ENCODE peak calls at places on chromosome 19, in ten cellular contexts. X is H1, Y is AG09309, O is bronchial epithelial cell, H is nephron progenitor cell, A is AG04449, J is right atrium auricular region, E is fibroblast of the aortic adventitia, F is neural progenitor cell, D is GM13977. K is an unnamed sample.
A peak's percentile ranks its signal among the peaks of the same experiment; 100 is the strongest.

GRCh38 chr19:13834308-13834790 is 39.1 kb downstream of the ZSWIM4 start:
- DNase-seq in X (no peak), Y (no peak), O (peak; percentile 84), H (no peak), A (no peak), J (no peak), E (no peak), F (no peak), D (no peak), K (no peak)

GRCh38 chr19:14028901-14029300 is 953 bp downstream of the RLN3 start:
- DNase-seq in X (no peak), Y (no peak), O (no peak), H (no peak), A (no peak), J (no peak), E (no peak), F (no peak), D (no peak), K (no peak)

GRCh38 chr19:29550896-29551295 is 25.1 kb downstream of the VSTM2B start:
- DNase-seq in X (peak; percentile 20), Y (no peak), O (no peak), H (no peak), A (no peak), J (no peak), E (no peak), F (no peak), D (no peak), K (peak; percentile 27)

GRCh38 chr19:52659013-52659412 is 20.9 kb upstream of the ZNF83 start:
- DNase-seq in X (peak; percentile 49), Y (no peak), O (no peak), H (no peak), A (no peak), J (no peak), E (no peak), F (no peak), D (no peak), K (no peak)

GRCh38 chr19:19997656-19998268 is 41.5 kb downstream of the ZNF682 start:
- DNase-seq in X (peak; percentile 90), Y (no peak), O (no peak), H (peak; percentile 11), A (no peak), J (no peak), E (no peak), F (peak; percentile 16), D (no peak), K (no peak)

GRCh38 chr19:53864308-53864836 is 3.3 kb upstream of the MYADM start:
- DNase-seq in X (no peak), Y (no peak), O (no peak), H (no peak), A (no peak), J (no peak), E (no peak), F (no peak), D (no peak), K (no peak)

GRCh38 chr19:29176981-29177754 is 35.8 kb downstream of the UQCRFS1 start:
- DNase-seq in X (no peak), Y (no peak), O (no peak), H (no peak), A (no peak), J (no peak), E (no peak), F (no peak), D (no peak), K (no peak)

GRCh38 chr19:32647361-32647760 is 27.6 kb downstream of the ANKRD27 start:
- DNase-seq in X (no peak), Y (no peak), O (no peak), H (no peak), A (no peak), J (no peak), E (no peak), F (no peak), D (no peak), K (no peak)

GRCh38 chr19:13986348-13986904 is 19.7 kb downstream of the RFX1 start:
- DNase-seq in X (peak; percentile 85), Y (no peak), O (no peak), H (peak; percentile 77), A (no peak), J (peak; percentile 90), E (peak; percentile 31), F (peak; percentile 55), D (peak; percentile 99), K (no peak)

GRCh38 chr19:40605201-40605971 is 4.2 kb downstream of the LTBP4 start:
- DNase-seq in X (peak; percentile 81), Y (no peak), O (peak; percentile 88), H (peak; percentile 71), A (no peak), J (no peak), E (peak; percentile 40), F (peak; percentile 79), D (peak; percentile 92), K (no peak)
- TF ChIP-seq CTCF in X (no peak), Y (no peak), O (peak; percentile 48), H (no peak), A (peak; percentile 27), J (no peak), E (no peak), F (peak; percentile 9), D (peak; percentile 52), K (no peak)

DNA sequence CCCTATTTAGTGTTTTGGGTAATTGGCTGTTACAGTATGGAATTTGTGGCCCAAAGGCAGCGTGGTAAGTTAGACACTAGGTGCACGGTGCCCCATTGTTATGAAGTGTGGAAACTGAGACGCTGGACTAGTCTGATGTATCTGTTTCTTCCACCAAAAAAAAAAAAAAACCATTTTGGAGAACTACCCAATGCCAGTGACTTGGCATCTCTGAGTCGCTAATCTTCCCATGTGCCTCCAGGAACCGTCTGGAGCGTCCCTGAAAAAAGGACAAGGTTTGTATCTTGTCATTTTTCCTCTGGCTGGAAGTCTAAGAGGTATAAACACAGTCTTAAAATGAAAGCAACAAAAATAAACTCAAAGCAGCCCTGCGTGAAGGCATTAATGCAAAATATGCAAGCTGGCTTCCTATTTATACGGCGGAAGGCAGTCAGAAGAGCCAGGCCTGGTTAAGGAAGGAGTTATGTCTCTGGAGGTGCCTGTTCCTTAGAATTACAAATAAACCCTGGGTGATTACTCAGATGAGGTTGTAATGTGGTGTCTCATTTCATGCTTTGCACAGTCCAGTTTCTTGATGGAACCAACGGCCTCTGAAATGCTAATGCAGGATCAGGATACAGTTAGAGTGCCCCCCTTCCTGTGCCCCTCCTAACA is 20.2 kb downstream of the ACTN4 start:
- DNase-seq in X (no peak), Y (no peak), O (no peak), H (no peak), A (no peak), J (no peak), E (peak; percentile 62), F (no peak), D (no peak), K (no peak)
- TF ChIP-seq CTCF in X (no peak), Y (no peak), O (no peak), H (no peak), A (no peak), J (no peak), E (no peak), F (no peak), D (no peak), K (no peak)

GRCh38 chr19:10981496-10981895 is 20.7 kb downstream of the SMARCA4 start:
- DNase-seq in X (no peak), Y (no peak), O (no peak), H (no peak), A (no peak), J (no peak), E (no peak), F (no peak), D (no peak), K (no peak)

GRCh38 chr19:10984166-10984735 is 23.4 kb downstream of the SMARCA4 start:
- DNase-seq in X (no peak), Y (no peak), O (no peak), H (no peak), A (no peak), J (no peak), E (no peak), F (no peak), D (peak; percentile 16), K (no peak)

GRCh38 chr19:10977773-10978155 is 16.9 kb downstream of the SMARCA4 start:
- DNase-seq in X (no peak), Y (no peak), O (no peak), H (no peak), A (no peak), J (no peak), E (no peak), F (no peak), D (no peak), K (no peak)

GRCh38 chr19:10976200-10976892 is 15.5 kb downstream of the SMARCA4 start:
- DNase-seq in X (no peak), Y (no peak), O (no peak), H (no peak), A (no peak), J (no peak), E (no peak), F (no peak), D (no peak), K (no peak)

GRCh38 chr19:10979950-10980349 is 19.1 kb downstream of the SMARCA4 start:
- DNase-seq in X (no peak), Y (no peak), O (no peak), H (no peak), A (no peak), J (no peak), E (no peak), F (no peak), D (peak; percentile 26), K (no peak)
- TF ChIP-seq CTCF in X (no peak), Y (no peak), O (no peak), H (no peak), A (no peak), J (no peak), E (peak; percentile 6), F (no peak), D (peak; percentile 15), K (no peak)

GRCh38 chr19:16363133-16363851 is 38.7 kb downstream of the KLF2 start:
- DNase-seq in X (no peak), Y (no peak), O (peak; percentile 37), H (no peak), A (no peak), J (no peak), E (no peak), F (no peak), D (no peak), K (no peak)
- TF ChIP-seq CTCF in X (no peak), Y (no peak), O (no peak), H (no peak), A (no peak), J (no peak), E (no peak), F (no peak), D (no peak), K (no peak)

GRCh38 chr19:44683434-44684210 is 12.3 kb downstream of the CEACAM19 start:
- DNase-seq in X (no peak), Y (no peak), O (no peak), H (no peak), A (no peak), J (no peak), E (no peak), F (no peak), D (no peak), K (no peak)
- TF ChIP-seq CTCF in X (no peak), Y (no peak), O (no peak), H (no peak), A (no peak), J (no peak), E (no peak), F (no peak), D (no peak), K (no peak)

GRCh38 chr19:5542665-5543064 is 25.1 kb downstream of the TINCR start:
- DNase-seq in X (no peak), Y (no peak), O (no peak), H (no peak), A (no peak), J (no peak), E (no peak), F (peak; percentile 40), D (no peak), K (no peak)
- TF ChIP-seq CTCF in X (no peak), Y (no peak), O (no peak), H (no peak), A (no peak), J (no peak), E (no peak), F (peak; percentile 27), D (peak; percentile 32), K (peak; percentile 17)

GRCh38 chr19:42553292-42554045 is 25.2 kb upstream of the CEACAM1 start:
- DNase-seq in X (no peak), Y (peak; percentile 67), O (peak; percentile 20), H (no peak), A (peak; percentile 24), J (peak; percentile 51), E (peak; percentile 38), F (no peak), D (no peak), K (peak; percentile 62)
- TF ChIP-seq CTCF in X (no peak), Y (no peak), O (no peak), H (no peak), A (no peak), J (no peak), E (no peak), F (no peak), D (no peak), K (no peak)